ENCODE peak calls at places on chromosomes 5 and 9, in five cellular contexts. J is kidney tubule cell; X is effector memory CD4-positive, alpha-beta T cell; C is iris pigment epithelial cell; U is stimulated activated CD4-positive, alpha-beta T cell treated with anti-CD3 and anti-CD28 coated beads, Interleukin-1b, Interleukin-23, amount 100 ng/mL, for 48 hours. R is an unnamed sample.

GRCh38 chr9:137077758-137078693 is 709 bp downstream of the UAP1L1 start:
- DNase-seq in J (peak), X (no peak), C (no peak), U (no peak), R (peak)

GRCh38 chr9:7172445-7173115 is 414.8 kb downstream of the KDM4C start:
- DNase-seq in J (peak), X (no peak), C (no peak), U (no peak), R (no peak)

GRCh38 chr5:96752341-96753016 is 55.3 kb downstream of the ERAP1 start:
- DNase-seq in J (peak), X (no peak), C (peak), U (no peak), R (peak)

GRCh38 chr5:77550416-77550815 is 58.3 kb upstream of the WDR41 start:
- DNase-seq in J (no peak), X (no peak), C (no peak), U (no peak), R (peak)

GRCh38 chr5:146130440-146131045 is 25.2 kb upstream of the PLAC8L1 start:
- DNase-seq in J (peak), X (no peak), C (peak), U (no peak), R (peak)

GRCh38 chr5:34957857-34958690 is 28.7 kb downstream of the DNAJC21 start:
- DNase-seq in J (peak), X (no peak), C (peak), U (no peak), R (peak)

GRCh38 chr5:23820764-23821471 is 313.5 kb downstream of the PRDM9 start:
- DNase-seq in J (peak), X (no peak), C (peak), U (no peak), R (no peak)

GRCh38 chr9:111937781-111938426 is 41.3 kb downstream of the UGCG start:
- DNase-seq in J (peak), X (peak), C (peak), U (peak), R (peak)

GRCh38 chr5:132557425-132557805 is 638 bp downstream of the RAD50 start:
- DNase-seq in J (peak), X (peak), C (peak), U (peak), R (peak)

GRCh38 chr9:105132576-105132975 is 111.9 kb upstream of the SLC44A1 start:
- DNase-seq in J (peak), X (no peak), C (peak), U (no peak), R (peak)

GRCh38 chr9:89477811-89478583 is 19.9 kb downstream of the SEMA4D start:
- DNase-seq in J (peak), X (no peak), C (peak), U (peak), R (peak)

R was measured in EL.